ENCODE peak calls at places on chromosomes 1 and 21, in five cellular contexts. V is brain microvascular endothelial cell; N is esophagus muscularis mucosa; D is colonic mucosa; X is CD8-positive, alpha-beta memory T cell. I is an unnamed sample. For H3K36me3, the result is how much of the 10 kb centered on the place peaks cover.

GRCh38 chr1:181126871-181127587 is 38.5 kb downstream of the IER5 start:
- DNase-seq in V (no peak), N (no peak), D (no peak), X (no peak), I (no peak)

GRCh38 chr1:87723193-87723592 is 394.5 kb downstream of the LMO4 start:
- DNase-seq in V (no peak), N (no peak), D (no peak), X (no peak), I (no peak)

GRCh38 chr21:19899645-19900044 is 1098.6 kb upstream of the NCAM2 start:
- DNase-seq in V (no peak), N (no peak), D (no peak), X (no peak), I (no peak)

GRCh38 chr1:228401782-228402637 is 4.6 kb downstream of the TRIM11 start:
- DNase-seq in V (no peak), N (no peak), D (no peak), X (no peak), I (no peak)

GRCh38 chr1:210489491-210489890 is 160.8 kb downstream of the HHAT start:
- DNase-seq in V (no peak), N (no peak), D (no peak), X (no peak), I (no peak)

GRCh38 chr1:230542054-230542453 is 100.2 kb upstream of the COG2 start:
- DNase-seq in V (peak), N (peak), D (no peak), X (no peak), I (no peak)

GRCh38 chr1:65459397-65459768 is 38.9 kb downstream of the LEPR start:
- DNase-seq in V (no peak), N (no peak), D (no peak), X (no peak), I (no peak)

GRCh38 chr1:151853411-151853930 is at the start of gene THEM5:
- DNase-seq in V (no peak), N (no peak), D (no peak), X (no peak), I (no peak)

GRCh38 chr1:49333946-49334345 is 557.3 kb upstream of the BEND5 start:
- DNase-seq in V (no peak), N (no peak), D (no peak), X (no peak), I (no peak)

GRCh38 chr1:33466159-33466558 is 6.3 kb upstream of the ZSCAN20 start:
- DNase-seq in V (no peak), N (no peak), D (no peak), X (no peak), I (no peak)

GRCh38 chr1:81174811-81175476 is 625.8 kb upstream of the ADGRL2 start:
- DNase-seq in V (peak), N (no peak), D (no peak), X (no peak), I (no peak)

GRCh38 chr1:56509713-56510641 is 69.4 kb downstream of the PLPP3 start:
- DNase-seq in V (no peak), N (no peak), D (no peak), X (no peak), I (no peak)

GRCh38 chr1:24289937-24290595 is 29.1 kb upstream of the GRHL3 start:
- DNase-seq in V (peak), N (no peak), D (peak), X (no peak), I (no peak)

GRCh38 chr21:42554251-42554937 is 40.7 kb downstream of the SLC37A1 start:
- DNase-seq in V (no peak), N (no peak), D (no peak), X (no peak), I (no peak)

GRCh38 chr1:61436016-61436415 is 288.9 kb downstream of the TM2D1 start:
- DNase-seq in V (no peak), N (no peak), D (no peak), X (no peak), I (no peak)

GRCh38 chr1:206924549-206925115 is 2.9 kb upstream of the FCMR start:
- DNase-seq in V (no peak), N (no peak), D (no peak), X (no peak), I (no peak)

GRCh38 chr1:91795601-91796389 is 90.2 kb downstream of the TGFBR3 start:
- DNase-seq in V (peak), N (no peak), D (no peak), X (no peak), I (no peak)

GRCh38 chr21:31354604-31355443 is 10.8 kb upstream of the TIAM1 start:
- DNase-seq in V (peak), N (no peak), D (no peak), X (peak), I (no peak)

GRCh38 chr21:24007592-24007991 is 1599.7 kb downstream of the MRPL39 start:
- DNase-seq in V (no peak), N (no peak), D (no peak), X (no peak), I (no peak)

GRCh38 chr1:63073530-63074306 is 248.6 kb upstream of the FOXD3 start:
- DNase-seq in V (no peak), N (no peak), D (no peak), X (no peak), I (no peak)

GRCh38 chr21:28426545-28426944 is 566.1 kb downstream of the LTN1 start:
- DNase-seq in V (no peak), N (no peak), D (no peak), X (no peak), I (no peak)

GRCh38 chr1:165411396-165411795 is 33.5 kb downstream of the RXRG start:
- DNase-seq in V (no peak), N (no peak), D (no peak), X (no peak), I (no peak)

GRCh38 chr1:158809862-158810261 is 21.3 kb upstream of the MNDA start:
- DNase-seq in V (no peak), N (no peak), D (no peak), X (no peak), I (no peak)

GRCh38 chr1:19122668-19123067 is 87.4 kb downstream of the UBR4 start:
- DNase-seq in V (no peak), N (no peak), D (peak), X (no peak), I (no peak)

DNA sequence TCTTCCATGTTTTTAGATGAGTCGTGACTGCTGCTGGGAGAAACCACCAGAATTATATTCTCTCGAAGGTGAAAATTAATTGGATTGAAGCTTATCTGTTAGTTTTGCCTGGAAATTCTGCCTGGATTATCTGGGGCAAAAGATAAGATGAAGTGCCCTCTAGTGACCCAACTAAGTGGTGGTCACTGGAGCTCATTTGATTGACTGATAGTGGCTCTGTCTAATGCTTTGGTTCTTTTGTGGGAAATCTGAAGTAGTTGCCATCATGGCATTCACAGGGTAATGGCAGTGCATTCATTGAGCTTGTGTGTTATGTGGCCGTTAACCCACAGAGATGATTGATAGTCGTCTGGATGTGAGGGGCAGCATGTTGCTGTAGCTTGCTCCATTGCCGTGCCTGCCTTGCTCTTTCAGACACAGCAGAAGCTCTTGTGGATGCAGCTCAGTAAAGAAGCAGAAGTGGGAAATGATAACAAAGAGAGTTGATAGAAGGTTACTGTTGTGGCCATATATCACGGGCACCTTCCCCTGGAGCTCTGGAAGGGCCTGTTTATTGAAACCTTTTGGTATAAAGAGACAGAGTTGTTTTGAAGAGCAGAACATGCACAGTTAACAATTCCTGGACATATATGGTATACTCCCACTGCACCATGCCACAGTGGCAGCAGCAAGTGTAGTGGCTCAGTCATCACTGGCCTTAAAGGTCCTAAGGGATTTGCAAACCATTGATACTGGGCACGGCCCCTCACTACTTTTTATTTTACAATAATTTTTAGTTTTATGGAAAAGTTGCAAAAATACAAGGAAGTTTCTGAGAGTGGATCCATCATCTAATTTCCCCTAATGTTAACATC is 42.0 kb downstream of the CXADR start:
- DNase-seq in V (no peak), N (no peak), D (no peak), X (no peak), I (no peak)
- H3K36me3 ChIP-seq in V (under half), N (under half), D (under half), X (under half), I (under half)

DNA sequence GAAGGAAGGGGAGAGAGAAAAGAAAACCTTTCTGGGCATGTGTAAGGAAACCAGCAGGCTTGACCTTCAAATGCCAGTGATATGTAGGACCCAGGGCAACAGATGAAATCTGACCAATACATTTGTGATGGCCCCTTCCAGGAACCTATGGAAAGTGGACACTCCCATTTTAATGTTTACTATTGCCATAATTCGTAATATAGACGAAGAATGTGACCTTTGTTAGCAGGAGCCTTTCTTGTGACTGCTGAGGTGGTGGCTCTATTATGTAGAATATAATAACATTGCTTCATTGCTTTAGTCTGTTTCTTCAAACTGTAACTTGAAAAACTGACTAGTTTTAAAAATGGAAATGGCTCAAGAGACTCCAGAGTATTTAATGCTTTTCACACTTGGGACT is 150.8 kb downstream of the MAGI3 start:
- DNase-seq in V (no peak), N (no peak), D (no peak), X (no peak), I (no peak)
- H3K27ac ChIP-seq in V (no peak), N (no peak), D (peak), X (no peak), I (no peak)

GRCh38 chr1:50502147-50502546 is 78.9 kb upstream of the DMRTA2 start:
- DNase-seq in V (no peak), N (no peak), D (no peak), X (no peak), I (no peak)
- H3K36me3 ChIP-seq in V (under half), N (half or more), D (under half), X (under half), I (under half)

GRCh38 chr1:225525377-225525776 is 97.5 kb upstream of the LBR start:
- DNase-seq in V (no peak), N (no peak), D (no peak), X (no peak), I (no peak)

GRCh38 chr1:225529726-225530125 is 101.9 kb upstream of the LBR start:
- DNase-seq in V (no peak), N (no peak), D (no peak), X (no peak), I (no peak)

GRCh38 chr1:225526878-225527277 is 99.0 kb upstream of the LBR start:
- DNase-seq in V (no peak), N (no peak), D (no peak), X (no peak), I (no peak)

GRCh38 chr1:225524570-225524969 is 96.7 kb upstream of the LBR start:
- DNase-seq in V (no peak), N (no peak), D (no peak), X (no peak), I (no peak)

GRCh38 chr1:225527575-225527974 is 99.7 kb upstream of the LBR start:
- DNase-seq in V (no peak), N (no peak), D (peak), X (no peak), I (no peak)
- H3K27ac ChIP-seq in V (no peak), N (no peak), D (no peak), X (no peak), I (no peak)

GRCh38 chr1:204450461-204451257 is 39.0 kb upstream of the PPP1R15B start:
- DNase-seq in V (no peak), N (no peak), D (peak), X (no peak), I (no peak)
- H3K36me3 ChIP-seq in V (under half), N (half or more), D (under half), X (under half), I (under half)

GRCh38 chr1:234586892-234587445 is 23.0 kb downstream of the IRF2BP2 start:
- DNase-seq in V (peak), N (peak), D (no peak), X (no peak), I (no peak)
- H3K27ac ChIP-seq in V (no peak), N (peak), D (no peak), X (no peak), I (no peak)

I was measured in iPS DF 6.9.